ENCODE peak calls at places on chromosomes 6 and 20, in seven cellular contexts. T is dorsolateral prefrontal cortex, X is pons, W is Caki2, H is anterior cingulate cortex, K is NT2/D1, M is body of pancreas. D is an unnamed sample.

GRCh38 chr6:146775227-146775626 is 176.5 kb downstream of the ADGB start:
- DNase-seq in T (no peak), X (no peak), W (no peak), H (no peak), K (no peak), M (no peak), D (no peak)

GRCh38 chr6:100228437-100229424 is 234.7 kb upstream of the MCHR2 start:
- DNase-seq in T (peak), X (peak), W (peak), H (peak), K (peak), M (peak), D (peak)

GRCh38 chr6:162765251-162765650 is 37.5 kb downstream of the PACRG start:
- DNase-seq in T (no peak), X (no peak), W (peak), H (no peak), K (no peak), M (no peak), D (no peak)

GRCh38 chr6:158018370-158018771 is 36.7 kb downstream of the SYNJ2 start:
- DNase-seq in T (no peak), X (no peak), W (no peak), H (no peak), K (no peak), M (no peak), D (no peak)

GRCh38 chr6:69494595-69494994 is 302.2 kb downstream of the LMBRD1 start:
- DNase-seq in T (no peak), X (no peak), W (no peak), H (no peak), K (no peak), M (no peak), D (no peak)

GRCh38 chr20:47704746-47705496 is 80.4 kb downstream of the SULF2 start:
- DNase-seq in T (peak), X (no peak), W (peak), H (no peak), K (no peak), M (no peak), D (no peak)

GRCh38 chr6:33861722-33862121 is 57.9 kb upstream of the MLN start:
- DNase-seq in T (no peak), X (no peak), W (no peak), H (no peak), K (no peak), M (no peak), D (no peak)

GRCh38 chr20:47487175-47487917 is 14.3 kb upstream of the NCOA3 start:
- DNase-seq in T (no peak), X (peak), W (no peak), H (no peak), K (no peak), M (no peak), D (no peak)

GRCh38 chr6:133637874-133638273 is 251.0 kb upstream of the TCF21 start:
- DNase-seq in T (no peak), X (no peak), W (no peak), H (no peak), K (no peak), M (no peak), D (no peak)

GRCh38 chr6:19268718-19269117 is 568.5 kb upstream of the ID4 start:
- DNase-seq in T (no peak), X (peak), W (no peak), H (no peak), K (no peak), M (no peak), D (no peak)